ENCODE peak calls at places on chromosomes 16 and 17, in four cellular contexts. G is body of pancreas; F is effector memory CD4-positive, alpha-beta T cell; S is cardiac muscle cell. O is an unnamed sample.
A peak's percentile ranks its signal among the peaks of the same experiment; 100 is the strongest.

GRCh38 chr16:24700549-24701392 is 28.7 kb upstream of the TNRC6A start:
- DNase-seq in S (no peak), F (no peak), G (peak; percentile 65), O (no peak)

GRCh38 chr16:3589441-3589921 is 12.3 kb upstream of the NLRC3 start:
- DNase-seq in F (no peak), G (no peak), S (no peak), O (no peak)

GRCh38 chr16:88649924-88650748 is 717 bp downstream of the CYBA start:
- DNase-seq in G (peak; percentile 40), F (peak; percentile 20), S (peak; percentile 40), O (peak; percentile 56)

GRCh38 chr17:27446569-27447301 is 9.5 kb upstream of the KSR1 start:
- DNase-seq in G (no peak), S (no peak), F (no peak), O (no peak)

GRCh38 chr17:79224903-79225302 is 150.3 kb downstream of the ENGASE start:
- DNase-seq in G (no peak), F (no peak), S (no peak), O (no peak)

GRCh38 chr17:80970044-80970761 is 21.4 kb upstream of the CHMP6 start:
- DNase-seq in S (no peak), G (no peak), F (no peak), O (peak; percentile 19)

GRCh38 chr17:38453951-38454421 is 25.7 kb downstream of the ARHGAP23 start:
- DNase-seq in F (no peak), G (no peak), S (no peak), O (no peak)

GRCh38 chr16:73671102-73671501 is 623.2 kb upstream of the ZFHX3 start:
- DNase-seq in G (no peak), S (no peak), F (no peak), O (no peak)

GRCh38 chr17:17221329-17221728 is 15.2 kb upstream of the PLD6 start:
- DNase-seq in F (no peak), S (no peak), G (no peak), O (no peak)

GRCh38 chr17:6437466-6437865 is 2.5 kb upstream of the AIPL1 start:
- DNase-seq in F (no peak), G (no peak), S (no peak), O (no peak)

GRCh38 chr16:3589991-3590701 is 12.9 kb upstream of the NLRC3 start:
- DNase-seq in F (no peak), G (no peak), S (no peak), O (no peak)

GRCh38 chr16:11163761-11164261 is 92.2 kb downstream of the SOCS1 start:
- DNase-seq in S (no peak), F (no peak), G (no peak), O (no peak)

GRCh38 chr16:66660422-66661209 is 35.9 kb downstream of the CMTM4 start:
- DNase-seq in F (no peak), S (peak; percentile 89), G (peak; percentile 52), O (no peak)

GRCh38 chr17:74601944-74602572 is 10.0 kb upstream of the CD300LD start:
- DNase-seq in F (no peak), S (peak; percentile 55), G (no peak), O (peak; percentile 39)

GRCh38 chr16:64445649-64446048 is 676.2 kb downstream of the CDH11 start:
- DNase-seq in G (no peak), S (no peak), F (no peak), O (no peak)

GRCh38 chr16:56370836-56371235 is 54.5 kb downstream of the AMFR start:
- DNase-seq in S (no peak), F (no peak), G (peak; percentile 55), O (no peak)

GRCh38 chr17:30173649-30174048 is 57.0 kb downstream of the NSRP1 start:
- DNase-seq in G (no peak), S (no peak), F (no peak), O (peak; percentile 45)

GRCh38 chr17:42846594-42847280 is 2.4 kb downstream of the AOC2 start:
- DNase-seq in G (peak; percentile 10), F (no peak), S (no peak), O (no peak)

GRCh38 chr17:57125866-57126265 is 40.8 kb downstream of the AKAP1 start:
- DNase-seq in S (no peak), F (no peak), G (no peak), O (no peak)

GRCh38 chr16:22071352-22071923 is 20.9 kb upstream of the VWA3A start:
- DNase-seq in F (no peak), S (no peak), G (no peak), O (no peak)

GRCh38 chr17:29526322-29526721 is 40.5 kb downstream of the ABHD15 start:
- DNase-seq in S (no peak), F (no peak), G (no peak), O (no peak)

GRCh38 chr16:15835136-15835878 is 21.5 kb downstream of the MYH11 start:
- DNase-seq in G (no peak), F (no peak), S (peak; percentile 51), O (no peak)

GRCh38 chr16:66511615-66512500 is 38.1 kb downstream of the TK2 start:
- DNase-seq in F (no peak), S (no peak), G (no peak), O (no peak)

GRCh38 chr17:5200360-5200759 is 8.7 kb upstream of the ZNF594 start:
- DNase-seq in G (no peak), S (no peak), F (no peak), O (no peak)

GRCh38 chr17:5201011-5201410 is 9.3 kb upstream of the ZNF594 start:
- DNase-seq in S (no peak), F (no peak), G (no peak), O (no peak)

GRCh38 chr17:5203178-5203907 is 11.7 kb upstream of the ZNF594 start:
- DNase-seq in S (no peak), G (no peak), F (no peak), O (no peak)

GRCh38 chr17:5194346-5194745 is 2.7 kb upstream of the ZNF594 start:
- DNase-seq in S (no peak), G (no peak), F (no peak), O (no peak)

DNA sequence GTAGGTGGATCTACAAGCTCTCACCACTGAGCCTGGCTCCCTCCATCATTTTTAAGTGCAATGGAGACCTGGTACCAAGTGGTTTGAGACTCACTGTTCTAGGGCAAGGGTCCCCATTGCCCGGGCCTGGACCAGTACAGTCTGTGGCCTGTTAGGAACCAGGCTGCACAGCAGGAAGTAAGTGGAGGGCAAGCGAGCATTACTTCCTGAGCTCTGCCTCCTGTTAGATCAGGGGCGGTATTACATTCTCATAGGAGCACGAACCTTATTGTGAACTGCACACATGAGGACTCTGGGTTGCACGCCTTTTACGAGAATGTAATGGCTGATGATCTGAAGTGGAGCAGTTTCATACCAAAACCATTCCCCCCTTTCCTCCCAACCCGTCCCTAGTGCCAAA is 6.8 kb upstream of the ZNF594 start:
- DNase-seq in S (no peak), G (no peak), F (no peak), O (peak; percentile 48)
- H3K27ac ChIP-seq in S (no peak overlapping the region), G (no peak overlapping the region), F (no peak overlapping the region), O (no peak overlapping the region)

GRCh38 chr16:52489894-52490293 is 57.0 kb downstream of the TOX3 start:
- DNase-seq in G (no peak), F (no peak), S (no peak), O (no peak)

GRCh38 chr16:52492789-52493357 is 54.1 kb downstream of the TOX3 start:
- DNase-seq in G (no peak), S (no peak), F (no peak), O (no peak)

GRCh38 chr16:52491216-52491615 is 55.7 kb downstream of the TOX3 start:
- DNase-seq in G (no peak), F (no peak), S (no peak), O (no peak)

GRCh38 chr16:52488837-52489289 is 58.1 kb downstream of the TOX3 start:
- DNase-seq in F (no peak), G (peak; percentile 50), S (no peak), O (no peak)

DNA sequence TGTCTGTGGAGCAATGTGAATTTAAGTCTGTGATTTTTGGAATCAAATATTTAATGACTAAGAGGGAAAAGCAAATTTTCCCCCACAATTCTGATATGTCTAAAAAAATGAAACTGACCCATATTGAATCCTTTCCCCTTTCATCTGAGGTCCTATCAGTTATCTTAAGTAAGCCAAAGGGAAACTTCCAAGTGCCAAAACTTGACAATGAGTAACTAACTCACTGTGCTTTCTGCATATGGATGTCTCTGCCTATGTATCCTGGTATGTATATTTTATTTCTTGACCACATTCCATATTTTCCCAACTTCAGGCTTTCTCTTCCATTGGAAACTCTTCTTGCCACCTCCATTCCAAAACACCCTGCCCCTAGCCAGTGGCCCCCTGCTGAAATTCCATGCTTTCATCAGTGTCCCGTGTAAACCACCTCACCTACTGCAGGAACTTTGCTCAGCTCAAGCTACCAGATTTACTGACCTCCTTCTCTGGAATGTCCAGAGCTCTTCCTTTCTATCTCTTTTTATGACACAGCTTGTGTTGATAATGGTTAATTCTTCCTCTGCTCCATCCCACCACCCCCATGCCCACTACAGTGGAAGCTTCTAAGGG is 59.0 kb downstream of the TOX3 start:
- DNase-seq in G (no peak), F (no peak), S (no peak), O (no peak)
- H3K4me3 ChIP-seq in G (no peak overlapping the region), F (no peak overlapping the region), S (no peak overlapping the region), O (no peak overlapping the region)

GRCh38 chr17:44214230-44214494 is 5.3 kb downstream of the UBTF start:
- DNase-seq in S (no peak), F (no peak), G (no peak), O (no peak)

GRCh38 chr17:44216173-44216572 is 3.3 kb downstream of the UBTF start:
- DNase-seq in F (peak; percentile 22), S (no peak), G (no peak), O (peak; percentile 44)

GRCh38 chr17:44213403-44214229 is 5.9 kb downstream of the UBTF start:
- DNase-seq in G (no peak), F (no peak), S (no peak), O (no peak)

GRCh38 chr17:44216674-44217073 is 2.8 kb downstream of the UBTF start:
- DNase-seq in S (no peak), G (no peak), F (no peak), O (no peak)

DNA sequence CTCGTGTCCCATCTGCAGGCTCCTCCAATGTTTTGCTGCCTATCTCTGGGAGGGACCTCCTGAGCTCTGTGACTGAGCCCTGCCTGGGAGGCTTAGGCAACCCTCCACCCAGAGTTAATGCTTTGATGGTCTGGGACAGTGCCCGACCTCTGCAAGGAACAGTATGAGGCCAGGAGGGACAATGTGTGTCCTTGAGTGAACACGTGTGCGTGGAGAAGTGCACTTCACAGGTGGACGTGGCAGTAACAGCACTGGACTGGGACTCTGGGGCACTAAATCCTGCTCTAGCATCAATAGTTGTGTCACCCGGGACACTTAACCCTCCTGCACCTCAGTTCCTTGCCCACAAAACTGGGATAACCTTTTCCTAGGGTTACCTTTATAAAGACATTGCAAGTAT is 4.6 kb downstream of the UBTF start:
- DNase-seq in G (no peak), F (no peak), S (no peak), O (no peak)
- H3K27ac ChIP-seq in G (no peak overlapping the region), F (peak overlapping the region; percentile 7), S (no peak overlapping the region), O (no peak overlapping the region)

GRCh38 chr17:49577978-49578893 is 2.6 kb downstream of the NXPH3 start:
- DNase-seq in G (no peak), F (no peak), S (no peak), O (no peak)
- H3K4me3 ChIP-seq in G (no peak overlapping the region), F (no peak overlapping the region), S (no peak overlapping the region), O (no peak overlapping the region)

GRCh38 chr17:65456368-65457151 is 104.9 kb downstream of the AXIN2 start:
- DNase-seq in S (peak; percentile 43), G (no peak), F (no peak), O (no peak)

GRCh38 chr17:65457635-65458257 is 103.7 kb downstream of the AXIN2 start:
- DNase-seq in G (no peak), F (no peak), S (no peak), O (no peak)

GRCh38 chr17:65455154-65455971 is 106.1 kb downstream of the AXIN2 start:
- DNase-seq in F (no peak), G (no peak), S (no peak), O (no peak)

GRCh38 chr17:65457183-65457582 is 104.3 kb downstream of the AXIN2 start:
- DNase-seq in G (no peak), F (no peak), S (no peak), O (no peak)

GRCh38 chr17:65455972-65456343 is 105.5 kb downstream of the AXIN2 start:
- DNase-seq in F (no peak), G (no peak), S (peak; percentile 49), O (no peak)
- H3K27ac ChIP-seq in F (no peak overlapping the region), G (no peak overlapping the region), S (peak overlapping the region; percentile 41), O (no peak overlapping the region)